ENCODE peak calls at places on chromosome 2, in eight cellular contexts. H is esophagus squamous epithelium, N is astrocyte of the spinal cord, A is GM12865, C is AG09319, B is fibroblast of mammary gland, E is tibial artery, P is dorsolateral prefrontal cortex. G is an unnamed sample.
A peak's percentile ranks its signal among the peaks of the same experiment; 100 is the strongest.

GRCh38 chr2:71277536-71278103 is 50.7 kb upstream of the PAIP2B start:
- DNase-seq in A (peak; percentile 6), H (no peak), N (peak; percentile 8), C (no peak), E (peak; percentile 70), P (peak; percentile 81), B (peak; percentile 1), G (no peak)

GRCh38 chr2:165601866-165602636 is 132.6 kb downstream of the CSRNP3 start:
- DNase-seq in C (peak; percentile 8), P (no peak), N (peak; percentile 36), B (peak; percentile 82), E (no peak), A (no peak), H (no peak), G (no peak)

GRCh38 chr2:169579044-169579443 is 5.1 kb upstream of the PPIG start:
- DNase-seq in P (no peak), N (no peak), H (no peak), C (no peak), E (no peak), A (no peak), B (no peak), G (no peak)

GRCh38 chr2:138607746-138608145 is 106.2 kb downstream of the SPOPL start:
- DNase-seq in H (no peak), B (no peak), A (no peak), E (no peak), P (no peak), N (no peak), C (no peak), G (no peak)

GRCh38 chr2:107618769-107619168 is 207.9 kb upstream of the RGPD4 start:
- DNase-seq in P (no peak), H (no peak), N (no peak), E (no peak), C (no peak), A (no peak), B (no peak), G (no peak)

GRCh38 chr2:86453838-86454237 is 12.7 kb downstream of the KDM3A start:
- DNase-seq in P (no peak), A (no peak), H (no peak), N (peak; percentile 47), C (peak; percentile 69), B (peak; percentile 64), E (no peak), G (no peak)

GRCh38 chr2:224520064-224520463 is 65.1 kb downstream of the CUL3 start:
- DNase-seq in H (no peak), E (no peak), A (peak; percentile 92), P (no peak), N (peak; percentile 80), C (no peak), B (peak; percentile 88), G (no peak)

GRCh38 chr2:189500456-189501160 is 59.3 kb downstream of the WDR75 start:
- DNase-seq in A (no peak), E (no peak), P (no peak), H (no peak), C (no peak), N (no peak), B (no peak), G (no peak)

GRCh38 chr2:179132076-179132475 is 82.1 kb upstream of the CCDC141 start:
- DNase-seq in E (no peak), A (no peak), N (no peak), H (no peak), B (peak; percentile 10), C (no peak), P (no peak), G (no peak)

GRCh38 chr2:113212245-113213060 is 38.7 kb downstream of the PSD4 start:
- DNase-seq in C (no peak), H (no peak), N (peak; percentile 59), A (no peak), E (peak; percentile 73), B (no peak), P (no peak), G (no peak)

GRCh38 chr2:18684202-18685040 is 95.1 kb upstream of the NT5C1B start:
- DNase-seq in B (peak; percentile 18), H (no peak), C (peak; percentile 23), E (no peak), P (no peak), A (no peak), N (peak; percentile 18), G (no peak)

GRCh38 chr2:231640229-231640628 is 47.6 kb downstream of the TEX44 start:
- DNase-seq in N (no peak), C (no peak), A (no peak), H (no peak), P (no peak), B (peak; percentile 55), E (no peak), G (no peak)

GRCh38 chr2:214386720-214387119 is 24.1 kb upstream of the VWC2L start:
- DNase-seq in H (no peak), E (no peak), P (no peak), B (no peak), A (no peak), C (no peak), N (no peak), G (no peak)

GRCh38 chr2:28048341-28048740 is 157.8 kb downstream of the BABAM2 start:
- DNase-seq in N (peak; percentile 30), H (no peak), B (peak; percentile 43), P (no peak), C (no peak), E (no peak), A (no peak), G (no peak)

GRCh38 chr2:239274391-239275001 is 126.3 kb downstream of the HDAC4 start:
- DNase-seq in C (peak; percentile 48), P (no peak), A (no peak), E (peak; percentile 78), H (no peak), B (peak; percentile 86), N (peak; percentile 89), G (no peak)

GRCh38 chr2:163155279-163155883 is 316.8 kb upstream of the KCNH7 start:
- DNase-seq in N (peak; percentile 55), H (no peak), E (no peak), P (no peak), C (no peak), B (peak; percentile 48), A (peak; percentile 28), G (no peak)

GRCh38 chr2:160087854-160088745 is 25.7 kb upstream of the PLA2R1 start:
- DNase-seq in B (peak; percentile 42), C (no peak), P (no peak), E (no peak), A (peak; percentile 29), N (no peak), H (no peak), G (no peak)
- TF ChIP-seq CTCF in B (peak; percentile 40), C (peak; percentile 4), P (no peak), E (no peak), A (no peak), N (peak; percentile 10), H (peak; percentile 56), G (peak; percentile 17)

GRCh38 chr2:201968045-201968444 is 65.6 kb upstream of the FZD7 start:
- DNase-seq in P (no peak), A (no peak), H (no peak), E (no peak), N (no peak), B (no peak), C (no peak), G (no peak)

GRCh38 chr2:201966691-201967388 is 66.8 kb upstream of the FZD7 start:
- DNase-seq in P (no peak), B (no peak), E (no peak), C (no peak), N (no peak), A (no peak), H (no peak), G (no peak)

GRCh38 chr2:201964631-201965206 is 68.9 kb upstream of the FZD7 start:
- DNase-seq in H (no peak), P (no peak), A (peak; percentile 37), B (no peak), E (no peak), C (no peak), N (peak; percentile 74), G (no peak)

GRCh38 chr2:201964011-201964410 is 69.6 kb upstream of the FZD7 start:
- DNase-seq in H (no peak), C (no peak), A (no peak), P (no peak), N (no peak), B (no peak), E (no peak), G (no peak)

DNA sequence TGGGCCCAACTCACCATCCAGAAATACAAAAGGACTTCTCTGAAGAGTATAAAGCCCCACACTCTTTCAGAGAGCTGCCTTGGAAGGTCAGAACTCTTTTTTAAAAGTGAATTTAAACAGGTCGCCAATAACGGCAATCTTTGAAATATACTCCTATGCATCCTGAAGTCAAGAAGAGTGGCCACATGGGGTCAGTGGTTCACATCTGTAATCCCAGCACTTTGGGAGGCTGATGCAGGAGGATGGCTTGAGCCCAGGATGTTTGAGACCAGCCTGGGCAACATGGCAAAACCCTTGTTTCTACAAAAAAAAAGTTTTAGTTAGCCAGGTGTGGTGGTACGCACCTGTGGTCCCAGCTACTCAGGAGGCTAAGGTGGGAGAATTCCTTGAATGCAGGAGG is 68.1 kb upstream of the FZD7 start:
- DNase-seq in B (no peak), C (no peak), N (no peak), E (no peak), H (no peak), A (no peak), P (no peak), G (no peak)
- TF ChIP-seq CTCF in B (peak; percentile 8), C (no peak), N (no peak), E (no peak), H (no peak), A (peak; percentile 1), P (no peak), G (no peak)

GRCh38 chr2:241376808-241377207 is 20.7 kb downstream of the FARP2 start:
- DNase-seq in N (peak; percentile 23), E (no peak), B (no peak), H (no peak), P (no peak), A (no peak), C (no peak), G (no peak)

GRCh38 chr2:241378816-241379215 is 22.7 kb downstream of the FARP2 start:
- DNase-seq in A (no peak), E (no peak), H (no peak), P (no peak), N (no peak), B (peak; percentile 27), C (no peak), G (no peak)

GRCh38 chr2:241372376-241372992 is 16.4 kb downstream of the FARP2 start:
- DNase-seq in P (no peak), B (peak; percentile 27), E (no peak), N (no peak), A (no peak), C (no peak), H (no peak), G (no peak)

GRCh38 chr2:241373449-241373848 is 17.4 kb downstream of the FARP2 start:
- DNase-seq in N (no peak), A (no peak), P (no peak), B (no peak), E (no peak), H (no peak), C (no peak), G (no peak)

GRCh38 chr2:241375300-241375699 is 19.2 kb downstream of the FARP2 start:
- DNase-seq in P (no peak), N (no peak), B (no peak), C (no peak), A (no peak), H (no peak), E (no peak), G (no peak)
- TF ChIP-seq CTCF in P (no peak), N (no peak), B (no peak), C (no peak), A (no peak), H (no peak), E (no peak), G (no peak)

GRCh38 chr2:237309011-237309410 is 105.0 kb downstream of the COL6A3 start:
- DNase-seq in C (no peak), H (no peak), E (no peak), P (no peak), B (no peak), A (no peak), N (peak; percentile 42), G (no peak)
- TF ChIP-seq CTCF in C (no peak), H (no peak), E (no peak), P (no peak), B (no peak), A (no peak), N (no peak), G (no peak)